ENCODE peak calls at places on chromosomes 2 and 18, in five cellular contexts. J is fibroblast of lung, N is cardiac muscle cell, D is HepG2, S is A549. Q is an unnamed sample.

GRCh38 chr2:10009811-10010781 is 33.3 kb upstream of the KLF11 start:
- DNase-seq in J (peak; percentile 72), N (no peak), D (no peak), S (no peak), Q (peak; percentile 92)

GRCh38 chr2:199747427-199747826 is 103.6 kb downstream of the FTCDNL1 start:
- DNase-seq in J (no peak), N (no peak), D (no peak), S (no peak), Q (no peak)

GRCh38 chr18:61657066-61657732 is 235.6 kb downstream of the RNF152 start:
- DNase-seq in J (no peak), N (no peak), D (no peak), S (no peak), Q (no peak)

GRCh38 chr2:71226391-71226964 is 425 bp downstream of the PAIP2B start:
- DNase-seq in J (no peak), N (peak; percentile 83), D (no peak), S (no peak), Q (peak; percentile 74)

GRCh38 chr2:29981402-29981801 is 60.0 kb upstream of the ALK start:
- DNase-seq in J (no peak), N (no peak), D (no peak), S (no peak), Q (no peak)

GRCh38 chr18:32711862-32712261 is 61.0 kb downstream of the KLHL14 start:
- DNase-seq in J (no peak), N (no peak), D (no peak), S (no peak), Q (no peak)

GRCh38 chr18:44715245-44715644 is 34.6 kb downstream of the SETBP1 start:
- DNase-seq in J (peak; percentile 85), N (no peak), D (no peak), S (no peak), Q (no peak)

GRCh38 chr2:207121784-207122183 is 44.0 kb downstream of the KLF7 start:
- DNase-seq in J (peak; percentile 90), N (no peak), D (no peak), S (no peak), Q (no peak)

GRCh38 chr2:221443631-221444030 is 128.5 kb downstream of the EPHA4 start:
- DNase-seq in J (no peak), N (no peak), D (no peak), S (no peak), Q (no peak)

GRCh38 chr2:217618744-217619143 is 384.1 kb downstream of the TNS1 start:
- DNase-seq in J (no peak), N (no peak), D (no peak), S (no peak), Q (no peak)

GRCh38 chr18:46167971-46168370 is 63.8 kb downstream of the HAUS1 start:
- DNase-seq in J (no peak), N (no peak), D (no peak), S (no peak), Q (no peak)

GRCh38 chr2:187316040-187316439 is 132.0 kb downstream of the CALCRL start:
- DNase-seq in J (no peak), N (no peak), D (no peak), S (no peak), Q (no peak)

GRCh38 chr18:26482567-26482966 is 65.8 kb downstream of the KCTD1 start:
- DNase-seq in J (no peak), N (no peak), D (no peak), S (no peak), Q (no peak)

GRCh38 chr2:2273421-2273820 is 57.7 kb downstream of the MYT1L start:
- DNase-seq in J (no peak), N (no peak), D (no peak), S (no peak), Q (no peak)

GRCh38 chr18:74316257-74317180 is 880 bp downstream of the C18orf63 start:
- DNase-seq in J (peak; percentile 84), N (peak; percentile 44), D (peak; percentile 88), S (peak; percentile 5), Q (no peak)

GRCh38 chr2:27527182-27527581 is 30.5 kb downstream of the GCKR start:
- DNase-seq in J (peak; percentile 11), N (no peak), D (no peak), S (no peak), Q (no peak)

GRCh38 chr2:147161746-147162145 is 683.1 kb upstream of the ACVR2A start:
- DNase-seq in J (no peak), N (no peak), D (no peak), S (no peak), Q (no peak)

GRCh38 chr18:36360256-36360909 is 62.9 kb downstream of the FHOD3 start:
- DNase-seq in J (no peak), N (no peak), D (no peak), S (no peak), Q (no peak)

GRCh38 chr18:46672062-46672970 is 15.3 kb upstream of the LOXHD1 start:
- DNase-seq in J (peak; percentile 58), N (no peak), D (no peak), S (no peak), Q (no peak)

GRCh38 chr2:22110244-22110651 is 986.5 kb downstream of the TDRD15 start:
- DNase-seq in J (no peak), N (no peak), D (no peak), S (no peak), Q (no peak)

GRCh38 chr18:34866739-34867138 is 156.6 kb downstream of the DTNA start:
- DNase-seq in J (no peak), N (no peak), D (no peak), S (no peak), Q (no peak)

GRCh38 chr2:43539991-43540860 is 55.6 kb downstream of the THADA start:
- DNase-seq in J (peak; percentile 85), N (no peak), D (no peak), S (peak; percentile 22), Q (peak; percentile 93)

GRCh38 chr18:12890500-12890899 is 6.5 kb upstream of the PTPN2 start:
- DNase-seq in J (no peak), N (no peak), D (peak; percentile 45), S (no peak), Q (no peak)

GRCh38 chr2:46439582-46439981 is 39.8 kb upstream of the TMEM247 start:
- DNase-seq in J (no peak), N (no peak), D (peak; percentile 60), S (no peak), Q (no peak)

GRCh38 chr2:151902829-151903228 is 74.6 kb upstream of the ARL5A start:
- DNase-seq in J (no peak), N (no peak), D (no peak), S (no peak), Q (no peak)

GRCh38 chr18:35355140-35355618 is 11.0 kb upstream of the ZNF24 start:
- DNase-seq in J (peak; percentile 78), N (peak; percentile 84), D (peak; percentile 85), S (no peak), Q (peak; percentile 82)

DNA sequence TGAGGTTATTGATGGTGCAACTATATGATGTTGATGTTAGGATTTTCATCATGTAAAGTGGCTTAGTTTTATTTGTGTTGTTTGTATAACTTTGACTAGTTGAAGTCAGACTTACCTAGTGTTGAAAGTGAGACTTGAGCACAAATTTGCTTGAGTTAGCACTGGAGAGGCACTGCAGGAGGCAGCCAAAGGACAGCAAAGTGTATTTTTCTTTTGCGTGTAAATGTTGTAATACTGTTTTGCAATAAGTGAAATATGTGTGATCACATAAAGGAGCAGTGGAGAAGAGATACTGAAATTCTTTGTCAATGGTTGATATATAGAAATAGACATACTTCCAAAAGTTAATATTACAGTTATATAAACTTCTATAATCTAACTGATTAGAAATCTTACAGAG is 332.0 kb upstream of the RAB12 start:
- DNase-seq in J (no peak), N (no peak), D (no peak), S (no peak), Q (no peak)
- TF ChIP-seq CTCF in J (no peak), N (no peak), D (no peak), S (no peak), Q (no peak)

DNA sequence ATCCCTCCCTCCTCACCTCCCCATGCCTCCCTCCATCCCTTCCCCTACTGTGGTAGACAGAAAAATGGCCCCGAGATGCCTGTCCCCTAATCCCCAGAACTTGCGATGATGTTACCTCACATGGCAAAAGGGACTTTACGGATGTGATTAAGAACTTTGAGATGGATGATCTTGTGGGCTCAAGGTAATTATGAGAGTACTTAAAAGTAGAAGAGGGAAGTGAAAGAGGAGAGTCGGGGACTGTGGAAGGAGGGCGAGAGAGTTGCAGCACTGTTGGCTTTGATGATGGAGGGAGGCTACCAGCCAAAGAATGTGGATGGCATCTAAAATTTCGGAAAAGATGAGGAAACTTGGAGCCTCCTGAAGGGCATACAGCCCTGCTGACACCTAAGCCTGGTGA is 66.5 kb downstream of the AGAP1 start:
- DNase-seq in J (no peak), N (no peak), D (no peak), S (no peak), Q (no peak)
- H3K4me3 ChIP-seq in J (no peak overlapping the region), N (no peak overlapping the region), D (no peak overlapping the region), S (no peak overlapping the region), Q (no peak overlapping the region)

GRCh38 chr2:215419113-215419512 is 16.8 kb downstream of the FN1 start:
- DNase-seq in J (no peak), N (no peak), D (no peak), S (no peak), Q (no peak)

GRCh38 chr2:215419769-215420470 is 15.9 kb downstream of the FN1 start:
- DNase-seq in J (no peak), N (no peak), D (peak; percentile 87), S (no peak), Q (no peak)

GRCh38 chr2:215422676-215423075 is 13.2 kb downstream of the FN1 start:
- DNase-seq in J (peak; percentile 27), N (no peak), D (no peak), S (no peak), Q (no peak)

GRCh38 chr2:215421859-215422461 is 13.9 kb downstream of the FN1 start:
- DNase-seq in J (peak; percentile 56), N (peak; percentile 8), D (no peak), S (no peak), Q (no peak)

DNA sequence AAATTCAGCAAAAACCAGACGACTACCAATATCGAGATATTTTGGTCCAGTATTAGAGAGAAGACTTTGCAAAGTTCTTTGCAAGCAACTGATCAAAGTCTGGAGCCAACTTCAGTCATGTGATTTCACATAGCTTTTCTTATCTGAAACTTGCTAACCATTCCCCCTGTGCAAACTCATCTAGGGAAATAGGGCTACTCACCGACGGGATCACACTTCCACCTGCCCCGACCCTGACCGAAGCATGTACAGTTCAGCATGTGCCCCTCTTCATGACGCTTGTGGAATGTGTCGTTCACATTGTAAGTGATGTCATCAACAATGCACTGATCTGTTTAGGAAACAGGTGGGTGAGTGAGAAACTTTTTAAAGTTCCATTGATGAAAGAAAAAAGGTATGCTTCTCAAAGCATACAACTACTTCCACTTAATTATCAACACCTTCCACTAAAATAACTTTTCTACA is 15.4 kb downstream of the FN1 start:
- DNase-seq in J (peak; percentile 53), N (peak; percentile 10), D (peak; percentile 92), S (no peak), Q (no peak)
- H3K27ac ChIP-seq in J (no peak overlapping the region), N (no peak overlapping the region), D (peak overlapping the region; percentile 77), S (no peak overlapping the region), Q (no peak overlapping the region)

GRCh38 chr2:140353541-140353940 is 1573.4 kb upstream of the NXPH2 start:
- DNase-seq in J (peak; percentile 39), N (no peak), D (no peak), S (no peak), Q (no peak)

GRCh38 chr2:140354544-140354943 is 1574.4 kb upstream of the NXPH2 start:
- DNase-seq in J (no peak), N (no peak), D (no peak), S (no peak), Q (no peak)

GRCh38 chr2:140351692-140352091 is 1571.5 kb upstream of the NXPH2 start:
- DNase-seq in J (no peak), N (no peak), D (no peak), S (no peak), Q (no peak)

GRCh38 chr2:140348826-140349225 is 1568.6 kb upstream of the NXPH2 start:
- DNase-seq in J (no peak), N (peak; percentile 2), D (no peak), S (no peak), Q (no peak)

GRCh38 chr2:140349695-140350094 is 1569.5 kb upstream of the NXPH2 start:
- DNase-seq in J (no peak), N (no peak), D (no peak), S (no peak), Q (no peak)
- TF ChIP-seq CTCF in J (no peak), N (no peak), D (no peak), S (no peak), Q (no peak)